ENCODE peak calls at places on chromosomes 6 and 20, in five cellular contexts. C is CD4-positive, alpha-beta memory T cell; M is ACHN; B is activated T-cell treated with anti-CD3 and anti-CD28 coated beads for 1 hour; S is germinal center. Q is an unnamed sample.

GRCh38 chr6:55980627-55981211 is 105.3 kb upstream of the BMP5 start:
- DNase-seq in C (no peak), B (no peak), S (peak), M (peak), Q (peak)

GRCh38 chr20:1819311-1820136 is 75.7 kb upstream of the SIRPA start:
- DNase-seq in C (no peak), B (no peak), S (no peak), M (no peak), Q (no peak)

GRCh38 chr20:14062786-14063185 is 67.5 kb downstream of the MACROD2 start:
- DNase-seq in B (no peak), S (no peak), M (no peak), C (no peak), Q (no peak)

GRCh38 chr6:82691997-82692396 is 328.4 kb downstream of the TPBG start:
- DNase-seq in S (no peak), C (no peak), M (no peak), B (no peak), Q (no peak)

GRCh38 chr6:119129148-119129967 is 50.9 kb upstream of the FAM184A start:
- DNase-seq in S (peak), C (peak), M (peak), B (no peak), Q (peak)

GRCh38 chr6:18107061-18107460 is 15.4 kb downstream of the NHLRC1 start:
- DNase-seq in S (no peak), C (no peak), B (no peak), M (no peak), Q (no peak)

GRCh38 chr6:87444362-87444761 is 28.4 kb upstream of the SLC35A1 start:
- DNase-seq in S (no peak), B (no peak), M (peak), C (no peak), Q (no peak)

GRCh38 chr6:41531591-41532582 is 14.3 kb upstream of the FOXP4 start:
- DNase-seq in B (peak), M (no peak), S (peak), C (peak), Q (no peak)

GRCh38 chr6:168514216-168514615 is 73.2 kb downstream of the SMOC2 start:
- DNase-seq in M (no peak), S (no peak), C (no peak), B (no peak), Q (no peak)

GRCh38 chr6:166490671-166491500 is 95.6 kb downstream of the RAMACL start:
- DNase-seq in C (no peak), M (no peak), S (no peak), B (no peak), Q (no peak)

GRCh38 chr6:37630281-37630799 is 67.3 kb downstream of the MDGA1 start:
- DNase-seq in B (no peak), M (peak), S (no peak), C (no peak), Q (no peak)

GRCh38 chr6:6806793-6807518 is 218.4 kb downstream of the LY86 start:
- DNase-seq in S (no peak), C (no peak), B (no peak), M (no peak), Q (no peak)

GRCh38 chr20:31560900-31561598 is 44.0 kb upstream of the ID1 start:
- DNase-seq in C (no peak), B (no peak), M (peak), S (no peak), Q (no peak)

GRCh38 chr6:46484081-46484820 is 7.0 kb downstream of the RCAN2 start:
- DNase-seq in S (no peak), B (no peak), C (no peak), M (no peak), Q (no peak)

GRCh38 chr6:125310994-125311649 is 9.4 kb upstream of the HDDC2 start:
- DNase-seq in C (peak), B (no peak), M (peak), S (peak), Q (peak)

GRCh38 chr20:59134182-59134581 is 29.4 kb upstream of the ZNF831 start:
- DNase-seq in C (no peak), B (no peak), S (no peak), M (no peak), Q (no peak)

GRCh38 chr6:33429745-33430042 is 9.8 kb downstream of the SYNGAP1 start:
- DNase-seq in B (no peak), S (no peak), C (peak), M (no peak), Q (no peak)

GRCh38 chr20:64176548-64177419 is 12.5 kb downstream of the MYT1 start:
- DNase-seq in B (no peak), S (no peak), M (no peak), C (no peak), Q (no peak)

GRCh38 chr6:71419954-71420692 is 131.5 kb downstream of the OGFRL1 start:
- DNase-seq in S (peak), B (no peak), M (no peak), C (no peak), Q (peak)

GRCh38 chr20:50283922-50284810 is 93.5 kb downstream of the CEBPB start:
- DNase-seq in B (no peak), C (no peak), S (peak), M (no peak), Q (peak)

GRCh38 chr6:139593081-139593480 is 218.6 kb upstream of the CITED2 start:
- DNase-seq in M (no peak), S (no peak), C (no peak), B (no peak), Q (no peak)

GRCh38 chr20:9506337-9506821 is 8.0 kb upstream of the LAMP5 start:
- DNase-seq in B (no peak), M (no peak), S (no peak), C (no peak), Q (no peak)

GRCh38 chr20:38139919-38140753 is 24.9 kb downstream of the TGM2 start:
- DNase-seq in S (no peak), C (no peak), M (no peak), B (no peak), Q (no peak)

GRCh38 chr6:150579611-150580010 is 20.1 kb upstream of the PLEKHG1 start:
- DNase-seq in B (no peak), S (no peak), M (no peak), C (no peak), Q (no peak)

GRCh38 chr6:113873043-113873667 is 16.0 kb downstream of the MARCKS start:
- DNase-seq in M (peak), S (peak), C (peak), B (no peak), Q (no peak)

GRCh38 chr6:3769610-3770009 is 18.1 kb upstream of the PXDC1 start:
- DNase-seq in S (no peak), C (no peak), M (no peak), B (no peak), Q (no peak)

Q was measured in erythroblast.